ENCODE peak calls at places on chromosomes 13 and 19, in five cellular contexts. S is amniotic epithelial cell; A is stimulated activated CD4-positive, alpha-beta T cell treated with anti-CD3 and anti-CD28 coated beads, Interleukin-2, amount 100 ng/mL, for 48 hours; B is activated CD8-positive, alpha-beta memory T cell treated with anti-CD3 and anti-CD28 coated beads for 1 hour; T is ureter. Y is an unnamed sample.

GRCh38 chr13:59480857-59481256 is 682.9 kb downstream of the DIAPH3 start:
- DNase-seq in B (no peak), T (no peak), A (no peak), S (no peak), Y (no peak)

GRCh38 chr13:111629933-111630332 is 309.5 kb downstream of the TEX29 start:
- DNase-seq in B (no peak), S (no peak), T (no peak), A (no peak), Y (no peak)

GRCh38 chr19:4606921-4607678 is 32.2 kb upstream of the TNFAIP8L1 start:
- DNase-seq in S (no peak), B (no peak), T (no peak), A (no peak), Y (no peak)

GRCh38 chr19:1651548-1652394 is 644 bp downstream of the TCF3 start:
- DNase-seq in B (peak), T (no peak), A (no peak), S (peak), Y (peak)

GRCh38 chr13:49610176-49610575 is 18.1 kb upstream of the ARL11 start:
- DNase-seq in A (no peak), B (no peak), S (peak), T (no peak), Y (no peak)

GRCh38 chr19:11268783-11269267 is 6.5 kb upstream of the DOCK6 start:
- DNase-seq in T (peak), A (no peak), B (no peak), S (no peak), Y (peak)

GRCh38 chr19:41641879-41642485 is 15.1 kb upstream of the CEACAM4 start:
- DNase-seq in T (peak), B (peak), A (peak), S (peak), Y (peak)

GRCh38 chr19:7860902-7861618 is 13.1 kb downstream of the PRR36 start:
- DNase-seq in T (no peak), S (no peak), A (no peak), B (no peak), Y (no peak)

GRCh38 chr19:13208964-13209796 is 59.0 kb downstream of the IER2 start:
- DNase-seq in B (no peak), S (no peak), A (no peak), T (no peak), Y (no peak)

Y was measured in choroid plexus epithelial cell.